ENCODE peak calls at places on chromosomes 6 and 20, in five cellular contexts. H, A, Q, W and I are unnamed samples. For H3K4me1, the result is how much of the 10 kb centered on the place peaks cover.

GRCh38 chr20:43925215-43925614 is 10.6 kb downstream of the TOX2 start:
- DNase-seq in Q (no peak), A (no peak), W (no peak), H (no peak), I (no peak)

GRCh38 chr20:32516985-32517873 is 67.9 kb downstream of the NOL4L start:
- DNase-seq in Q (no peak), W (no peak), A (no peak), H (peak), I (no peak)

GRCh38 chr6:1418471-1419191 is 29.3 kb downstream of the FOXF2 start:
- DNase-seq in H (no peak), A (no peak), W (no peak), Q (no peak), I (no peak)

GRCh38 chr6:14730654-14731053 is 515.2 kb upstream of the JARID2 start:
- DNase-seq in W (no peak), Q (no peak), H (no peak), A (no peak), I (no peak)

GRCh38 chr6:127515794-127516675 is 3.1 kb downstream of the MTCL3 start:
- DNase-seq in W (no peak), Q (peak), A (peak), H (peak), I (peak)

GRCh38 chr20:31974975-31975481 is 7.1 kb downstream of the XKR7 start:
- DNase-seq in Q (no peak), H (no peak), W (no peak), A (no peak), I (no peak)

GRCh38 chr6:114390176-114390575 is 47.4 kb upstream of the HS3ST5 start:
- DNase-seq in W (no peak), A (no peak), Q (no peak), H (no peak), I (no peak)

GRCh38 chr6:20866940-20867630 is 332.8 kb downstream of the CDKAL1 start:
- DNase-seq in W (no peak), H (no peak), A (no peak), Q (no peak), I (no peak)

GRCh38 chr6:125163811-125164210 is 10.2 kb downstream of the TPD52L1 start:
- DNase-seq in Q (no peak), H (no peak), A (no peak), W (no peak), I (no peak)

GRCh38 chr6:34110610-34111009 is 35.3 kb downstream of the GRM4 start:
- DNase-seq in H (no peak), W (no peak), A (no peak), Q (no peak), I (no peak)

GRCh38 chr6:27176096-27176495 is 71.4 kb upstream of the PRSS16 start:
- DNase-seq in H (peak), Q (no peak), A (no peak), W (no peak), I (no peak)

GRCh38 chr6:56292505-56293181 is 45.3 kb upstream of the COL21A1 start:
- DNase-seq in A (no peak), Q (no peak), W (peak), H (peak), I (no peak)

GRCh38 chr6:155273438-155273837 is 9.6 kb downstream of the CLDN20 start:
- DNase-seq in A (no peak), W (no peak), Q (no peak), H (peak), I (no peak)

GRCh38 chr6:29968130-29968529 is 25.8 kb downstream of the HLA-A start:
- DNase-seq in A (no peak), Q (no peak), W (no peak), H (no peak), I (no peak)

GRCh38 chr20:12965212-12965879 is 43.4 kb upstream of the SPTLC3 start:
- DNase-seq in H (no peak), A (no peak), W (no peak), Q (no peak), I (no peak)

GRCh38 chr20:46040902-46041535 is 12.0 kb downstream of the SLC12A5 start:
- DNase-seq in A (peak), W (peak), Q (peak), H (no peak), I (no peak)

GRCh38 chr6:88992741-88993557 is 29.5 kb upstream of the RNGTT start:
- DNase-seq in W (no peak), H (no peak), A (no peak), Q (no peak), I (no peak)

GRCh38 chr6:150567823-150568383 is 31.8 kb upstream of the PLEKHG1 start:
- DNase-seq in H (no peak), A (no peak), Q (no peak), W (no peak), I (no peak)

GRCh38 chr6:29705389-29706231 is 17.6 kb upstream of the HLA-F start:
- DNase-seq in Q (no peak), H (peak), W (peak), A (no peak), I (no peak)

GRCh38 chr6:162612613-162613012 is 115.0 kb downstream of the PRKN start:
- DNase-seq in H (peak), A (no peak), W (no peak), Q (no peak), I (no peak)

GRCh38 chr6:33080127-33081089 is 4.6 kb downstream of the HLA-DPB1 start:
- DNase-seq in Q (peak), A (no peak), H (peak), W (no peak), I (peak)

GRCh38 chr20:44143896-44144295 is 43.1 kb downstream of the JPH2 start:
- DNase-seq in A (no peak), H (no peak), W (no peak), Q (no peak), I (peak)

GRCh38 chr6:106473807-106474206 is 113.3 kb downstream of the CRYBG1 start:
- DNase-seq in A (no peak), H (no peak), W (no peak), Q (no peak), I (no peak)

GRCh38 chr6:81486234-81486633 is 266.2 kb downstream of the TENT5A start:
- DNase-seq in A (no peak), Q (no peak), H (no peak), W (no peak), I (no peak)

GRCh38 chr20:31580706-31581105 is 24.4 kb upstream of the ID1 start:
- DNase-seq in W (no peak), H (no peak), A (no peak), Q (no peak), I (no peak)

GRCh38 chr6:55290736-55291135 is 36.5 kb upstream of the GFRAL start:
- DNase-seq in H (no peak), W (no peak), Q (no peak), A (no peak), I (no peak)

GRCh38 chr6:168865-169455 is 123.3 kb upstream of the DUSP22 start:
- DNase-seq in Q (no peak), H (peak), A (no peak), W (peak), I (no peak)

GRCh38 chr20:46894971-46895905 is 595 bp downstream of the EYA2 start:
- DNase-seq in Q (no peak), A (peak), H (no peak), W (no peak), I (no peak)

GRCh38 chr6:27177454-27178000 is 70.0 kb upstream of the PRSS16 start:
- DNase-seq in W (peak), A (peak), Q (peak), H (peak), I (peak)

GRCh38 chr6:46510656-46511055 is 19.4 kb upstream of the RCAN2 start:
- DNase-seq in H (no peak), Q (peak), A (no peak), W (no peak), I (no peak)

GRCh38 chr6:118775381-118775780 is 118.6 kb upstream of the ASF1A start:
- DNase-seq in A (no peak), H (no peak), W (no peak), Q (no peak), I (no peak)

GRCh38 chr20:11429168-11429567 is 488.5 kb upstream of the BTBD3 start:
- DNase-seq in Q (no peak), W (no peak), A (no peak), H (no peak), I (no peak)

GRCh38 chr6:81331526-81331925 is 421.0 kb downstream of the TENT5A start:
- DNase-seq in A (no peak), H (no peak), Q (no peak), W (no peak), I (no peak)

GRCh38 chr6:327538-328183 is 35.4 kb downstream of the DUSP22 start:
- DNase-seq in H (peak), Q (no peak), W (no peak), A (no peak), I (peak)

GRCh38 chr20:13449868-13450441 is 188.8 kb downstream of the TASP1 start:
- DNase-seq in W (no peak), H (no peak), A (no peak), Q (no peak), I (no peak)

GRCh38 chr20:53360815-53361214 is 232.8 kb downstream of the ZNF217 start:
- DNase-seq in W (no peak), Q (no peak), A (no peak), H (no peak), I (no peak)
- TF ChIP-seq EP300 in W (no peak), Q (no peak), A (no peak), H (no peak), I (no peak)

GRCh38 chr20:38631155-38632022 is 29.8 kb downstream of the ARHGAP40 start:
- DNase-seq in W (no peak), Q (no peak), H (no peak), A (no peak), I (no peak)
- H3K4me1 ChIP-seq in W (under half), Q (under half), H (under half), A (under half), I (under half)

GRCh38 chr6:44246663-44247337 is at the start of gene HSP90AB1:
- DNase-seq in W (peak), Q (peak), H (peak), A (peak), I (peak)
- TF ChIP-seq EP300 in W (no peak), Q (peak), H (no peak), A (no peak), I (peak)

DNA sequence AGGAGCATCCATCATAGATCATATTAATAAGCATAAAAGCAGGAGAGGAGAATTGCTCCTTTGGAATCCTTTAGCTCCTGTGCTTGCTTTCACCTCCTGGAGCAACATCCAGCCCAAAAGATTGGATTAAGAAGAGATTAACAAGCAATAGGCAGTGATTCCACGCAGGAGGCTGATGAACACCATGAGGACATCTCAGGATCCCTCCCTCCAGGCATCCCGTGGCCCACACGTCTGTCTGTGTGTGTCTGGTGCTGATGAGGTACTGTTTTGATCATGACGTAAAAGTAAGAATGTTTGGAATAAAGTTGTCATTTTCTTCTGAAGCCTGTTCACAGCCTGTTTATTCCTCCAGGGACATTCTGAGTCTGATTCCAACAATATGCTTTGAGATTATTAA is 185.5 kb upstream of the MYLIP start:
- DNase-seq in A (no peak), H (no peak), Q (no peak), W (no peak), I (no peak)
- H3K4me1 ChIP-seq in A (under half), H (under half), Q (under half), W (under half), I (under half)

GRCh38 chr20:18513208-18513607 is 5.5 kb downstream of the SEC23B start:
- DNase-seq in Q (no peak), W (no peak), A (no peak), H (no peak), I (no peak)

GRCh38 chr20:18504479-18505060 is 3.2 kb upstream of the SEC23B start:
- DNase-seq in A (no peak), H (no peak), Q (peak), W (no peak), I (peak)

GRCh38 chr20:18506744-18507143 is 996 bp upstream of the SEC23B start:
- DNase-seq in H (no peak), W (no peak), A (no peak), Q (peak), I (no peak)

GRCh38 chr20:18511566-18511965 is 3.8 kb downstream of the SEC23B start:
- DNase-seq in Q (no peak), H (no peak), W (no peak), A (no peak), I (no peak)

GRCh38 chr20:18507218-18508191 is at the start of gene SEC23B:
- DNase-seq in W (peak), H (peak), A (peak), Q (peak), I (peak)
- TF ChIP-seq EP300 in W (no peak), H (no peak), A (no peak), Q (peak), I (peak)

GRCh38 chr20:54629632-54630031 is 154.2 kb downstream of the DOK5 start:
- DNase-seq in H (no peak), W (no peak), A (no peak), Q (no peak), I (no peak)

GRCh38 chr20:54625497-54625896 is 150.1 kb downstream of the DOK5 start:
- DNase-seq in A (peak), Q (no peak), H (no peak), W (no peak), I (no peak)

GRCh38 chr20:54623923-54624569 is 148.7 kb downstream of the DOK5 start:
- DNase-seq in A (peak), H (no peak), W (no peak), Q (no peak), I (no peak)

GRCh38 chr20:54622338-54623280 is 147.2 kb downstream of the DOK5 start:
- DNase-seq in W (no peak), A (peak), H (no peak), Q (no peak), I (no peak)

GRCh38 chr20:54624701-54625472 is 149.5 kb downstream of the DOK5 start:
- DNase-seq in A (no peak), W (no peak), Q (no peak), H (no peak), I (no peak)
- H3K4me1 ChIP-seq in A (under half), W (under half), Q (under half), H (under half), I (under half)

GRCh38 chr20:1440024-1440423 is 26.6 kb downstream of the NSFL1C start:
- DNase-seq in A (no peak), W (no peak), H (peak), Q (no peak), I (no peak)

GRCh38 chr20:1434571-1435336 is 31.9 kb downstream of the NSFL1C start:
- DNase-seq in W (no peak), A (peak), Q (no peak), H (no peak), I (no peak)

GRCh38 chr20:1438361-1438760 is 28.3 kb downstream of the NSFL1C start:
- DNase-seq in W (no peak), Q (no peak), A (no peak), H (no peak), I (no peak)

GRCh38 chr20:1435337-1435699 is 31.3 kb downstream of the NSFL1C start:
- DNase-seq in A (no peak), H (no peak), W (no peak), Q (no peak), I (no peak)

GRCh38 chr20:1437222-1437904 is 29.3 kb downstream of the NSFL1C start:
- DNase-seq in Q (peak), A (peak), W (peak), H (peak), I (peak)
- TF ChIP-seq EP300 in Q (no peak), A (no peak), W (no peak), H (no peak), I (no peak)